ENCODE peak calls at places on chromosome 19, in seven cellular contexts. M is GM03348; C is activated CD8-positive, alpha-beta memory T cell treated with anti-CD3 and anti-CD28 coated beads for 4 hours; P is DMS153; S is psoas muscle; A is osteocyte; O is prostate gland. H is an unnamed sample.

GRCh38 chr19:10074153-10074552 is 12.0 kb upstream of the SHFL start:
- DNase-seq in M (no peak), C (no peak), P (no peak), S (no peak), A (no peak), O (no peak), H (no peak)

GRCh38 chr19:8607386-8607785 is 3.1 kb downstream of the ADAMTS10 start:
- DNase-seq in M (peak), C (no peak), P (no peak), S (no peak), A (no peak), O (no peak), H (no peak)

GRCh38 chr19:35066691-35067563 is 25.4 kb downstream of the HPN start:
- DNase-seq in M (peak), C (peak), P (peak), S (peak), A (peak), O (peak), H (peak)

GRCh38 chr19:33402421-33403220 is 29.1 kb downstream of the CEBPG start:
- DNase-seq in M (no peak), C (no peak), P (no peak), S (peak), A (no peak), O (no peak), H (no peak)

GRCh38 chr19:35788205-35788960 is 13.0 kb downstream of the ARHGAP33 start:
- DNase-seq in M (no peak), C (no peak), P (no peak), S (no peak), A (no peak), O (no peak), H (no peak)

GRCh38 chr19:49383598-49383997 is 4.5 kb upstream of the KASH5 start:
- DNase-seq in M (no peak), C (no peak), P (no peak), S (no peak), A (no peak), O (no peak), H (no peak)

GRCh38 chr19:17948967-17949930 is 16.4 kb downstream of the CCDC124 start:
- DNase-seq in M (no peak), C (no peak), P (no peak), S (no peak), A (no peak), O (no peak), H (no peak)

GRCh38 chr19:45798995-45799517 is 6.4 kb upstream of the DMWD start:
- DNase-seq in M (peak), C (peak), P (peak), S (peak), A (peak), O (no peak), H (peak)

GRCh38 chr19:48290341-48290922 is 20.6 kb downstream of the ZNF114 start:
- DNase-seq in M (peak), C (no peak), P (no peak), S (no peak), A (no peak), O (no peak), H (no peak)

H was measured in GOT3.